ENCODE peak calls at places on chromosomes 7 and 10, in four cellular contexts. N, W, U and Z are unnamed samples.

GRCh38 chr10:69335063-69335587 is 56.8 kb downstream of the HK1 start:
- DNase-seq in N (peak), W (peak), U (no peak), Z (peak)

GRCh38 chr7:151745090-151745638 is 131.8 kb downstream of the PRKAG2 start:
- DNase-seq in N (peak), W (peak), U (no peak), Z (peak)

GRCh38 chr10:35503548-35503947 is 101.6 kb upstream of the GJD4 start:
- DNase-seq in N (no peak), W (no peak), U (no peak), Z (no peak)

GRCh38 chr7:80078159-80078731 is 56.4 kb upstream of the GNAI1 start:
- DNase-seq in N (peak), W (peak), U (no peak), Z (peak)

GRCh38 chr7:18370689-18371088 is 124.9 kb upstream of the HDAC9 start:
- DNase-seq in N (no peak), W (no peak), U (no peak), Z (no peak)

GRCh38 chr7:98090116-98090515 is 16.5 kb upstream of the LMTK2 start:
- DNase-seq in N (no peak), W (no peak), U (no peak), Z (no peak)

GRCh38 chr10:58243269-58243668 is 24.4 kb downstream of the IPMK start:
- DNase-seq in N (no peak), W (no peak), U (no peak), Z (no peak)

GRCh38 chr10:37774351-37774750 is 83.1 kb downstream of the ZNF248 start:
- DNase-seq in N (no peak), W (no peak), U (no peak), Z (no peak)

GRCh38 chr10:30238836-30239235 is 110.2 kb downstream of the MTPAP start:
- DNase-seq in N (no peak), W (no peak), U (no peak), Z (no peak)

GRCh38 chr7:105776068-105776790 is 100.2 kb downstream of the ATXN7L1 start:
- DNase-seq in N (peak), W (peak), U (peak), Z (peak)

GRCh38 chr7:151801782-151802468 is 75.0 kb downstream of the PRKAG2 start:
- DNase-seq in N (no peak), W (no peak), U (no peak), Z (no peak)

GRCh38 chr7:27181176-27181520 is 3.9 kb downstream of the HOXA11 start:
- DNase-seq in N (no peak), W (no peak), U (no peak), Z (no peak)

GRCh38 chr10:99621454-99622246 is 1.4 kb upstream of the SLC25A28 start:
- DNase-seq in N (no peak), W (no peak), U (no peak), Z (no peak)

GRCh38 chr10:71433983-71434744 is 37.4 kb downstream of the CDH23 start:
- DNase-seq in N (no peak), W (no peak), U (no peak), Z (no peak)

GRCh38 chr10:71429929-71430328 is 33.2 kb downstream of the CDH23 start:
- DNase-seq in N (no peak), W (no peak), U (no peak), Z (no peak)

GRCh38 chr10:71433116-71433982 is 36.6 kb downstream of the CDH23 start:
- DNase-seq in N (no peak), W (no peak), U (no peak), Z (no peak)

GRCh38 chr10:71431216-71431944 is 34.7 kb downstream of the CDH23 start:
- DNase-seq in N (no peak), W (no peak), U (no peak), Z (peak)

GRCh38 chr10:71431945-71432905 is 35.5 kb downstream of the CDH23 start:
- DNase-seq in N (no peak), W (no peak), U (no peak), Z (no peak)
- TF ChIP-seq CTCF in N (peak), W (peak), U (no peak), Z (peak)

GRCh38 chr10:132663666-132664365 is 122.1 kb downstream of the NKX6-2 start:
- DNase-seq in N (no peak), W (no peak), U (no peak), Z (no peak)
- H3K4me3 ChIP-seq in N (no peak), W (no peak), U (no peak), Z (no peak)

GRCh38 chr7:22995011-22995410 is 18.9 kb downstream of the HYCC1 start:
- DNase-seq in N (no peak), W (no peak), U (no peak), Z (no peak)

GRCh38 chr7:23001610-23002009 is 12.3 kb downstream of the HYCC1 start:
- DNase-seq in N (no peak), W (no peak), U (no peak), Z (no peak)

GRCh38 chr7:22996470-22996869 is 17.5 kb downstream of the HYCC1 start:
- DNase-seq in N (no peak), W (no peak), U (no peak), Z (no peak)

GRCh38 chr7:23000597-23001360 is 13.2 kb downstream of the HYCC1 start:
- DNase-seq in N (no peak), W (no peak), U (no peak), Z (no peak)

GRCh38 chr7:22997871-22998515 is 15.9 kb downstream of the HYCC1 start:
- DNase-seq in N (no peak), W (no peak), U (no peak), Z (no peak)
- TF ChIP-seq CTCF in N (no peak), W (no peak), U (no peak), Z (no peak)

DNA sequence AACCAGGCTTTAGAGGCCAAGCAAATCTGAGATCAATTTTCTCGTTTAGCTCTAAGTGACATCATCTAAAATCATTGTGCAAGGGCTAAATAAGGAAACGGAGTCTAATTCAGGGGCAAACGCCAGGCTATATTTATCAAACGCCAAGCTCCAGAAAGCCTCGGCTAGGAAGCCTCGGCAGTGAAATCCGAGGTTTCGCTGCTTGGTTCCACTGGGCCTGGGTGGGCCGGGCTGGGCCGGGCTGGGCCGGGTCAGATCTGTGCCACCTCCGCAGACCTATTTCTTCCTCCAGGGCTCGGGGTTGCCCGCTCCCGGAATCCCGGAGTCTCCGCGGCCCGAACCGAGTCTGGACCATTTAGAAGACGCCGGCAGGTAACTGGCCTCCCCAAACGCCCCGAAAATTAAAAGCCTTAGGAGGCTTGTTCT is 459 bp upstream of the FEZF1 start:
- DNase-seq in N (no peak), W (peak), U (no peak), Z (peak)
- H3K4me3 ChIP-seq in N (no peak), W (no peak), U (no peak), Z (peak)

GRCh38 chr7:21251166-21251806 is 176.6 kb upstream of the SP4 start:
- DNase-seq in N (no peak), W (no peak), U (no peak), Z (no peak)

GRCh38 chr7:21261627-21262564 is 166.0 kb upstream of the SP4 start:
- DNase-seq in N (peak), W (peak), U (no peak), Z (peak)

GRCh38 chr7:21260939-21261338 is 166.9 kb upstream of the SP4 start:
- DNase-seq in N (no peak), W (no peak), U (no peak), Z (no peak)

GRCh38 chr7:21253740-21254687 is 173.9 kb upstream of the SP4 start:
- DNase-seq in N (peak), W (peak), U (peak), Z (peak)

DNA sequence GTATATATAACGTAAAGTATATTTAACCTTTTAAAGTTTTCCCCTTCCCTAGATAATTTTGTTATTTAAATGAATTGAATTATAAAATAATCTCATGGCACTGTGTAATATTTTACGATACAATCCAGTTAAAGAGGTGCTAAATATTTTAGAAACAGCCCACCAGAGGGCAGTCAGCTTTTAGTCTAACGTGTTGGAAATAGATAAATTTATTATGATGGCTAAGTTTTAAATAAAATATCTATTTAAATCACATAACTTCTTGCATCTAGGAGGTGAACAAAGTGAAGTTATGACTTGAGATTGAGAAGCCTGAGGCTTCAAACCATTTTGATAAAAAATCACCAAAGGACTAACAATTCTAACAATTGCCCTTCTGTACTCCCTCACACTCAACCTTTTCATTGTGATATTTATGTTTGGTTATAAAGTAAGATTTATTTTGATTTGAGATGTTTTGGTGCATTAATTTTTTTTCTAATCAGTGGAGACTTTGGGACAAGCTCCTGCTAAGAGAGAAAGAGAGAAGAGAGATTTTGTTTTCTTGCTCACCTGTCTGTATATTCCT is 171.5 kb upstream of the SP4 start:
- DNase-seq in N (peak), W (peak), U (no peak), Z (peak)
- TF ChIP-seq CTCF in N (peak), W (peak), U (no peak), Z (peak)

GRCh38 chr7:20786049-20786412 is 655 bp downstream of the SP8 start:
- DNase-seq in N (no peak), W (no peak), U (no peak), Z (peak)

GRCh38 chr7:20786779-20787651 is at the start of gene SP8:
- DNase-seq in N (no peak), W (no peak), U (peak), Z (no peak)

GRCh38 chr7:20786421-20786778 is 286 bp downstream of the SP8 start:
- DNase-seq in N (no peak), W (no peak), U (no peak), Z (no peak)

GRCh38 chr7:20784311-20785210 is 2.1 kb downstream of the SP8 start:
- DNase-seq in N (no peak), W (no peak), U (no peak), Z (no peak)

GRCh38 chr7:20785211-20786048 is 1.3 kb downstream of the SP8 start:
- DNase-seq in N (no peak), W (no peak), U (no peak), Z (no peak)
- H3K4me3 ChIP-seq in N (no peak), W (peak), U (no peak), Z (peak)